ENCODE peak calls at places on chromosome 16, in five cellular contexts. One of them, this sample, is unnamed.

GRCh38 chr16:31072540-31073072 is 1.4 kb downstream of the ZNF668 start:
- DNase-seq in CD8-positive, alpha-beta memory T cell: no peak
- DNase-seq in GM23338: peak; percentile 30
- DNase-seq in mesendoderm: peak; percentile 65
- DNase-seq in CD4-positive, CD25-positive, alpha-beta regulatory T cell: no peak
- DNase-seq in this sample: no peak

GRCh38 chr16:83856846-83857245 is 42.1 kb upstream of the MLYCD start:
- DNase-seq in mesendoderm: no peak
- DNase-seq in GM23338: no peak
- DNase-seq in CD8-positive, alpha-beta memory T cell: no peak
- DNase-seq in CD4-positive, CD25-positive, alpha-beta regulatory T cell: no peak
- DNase-seq in this sample: peak; percentile 71

GRCh38 chr16:2235695-2236361 is 416 bp upstream of the DNASE1L2 start:
- DNase-seq in mesendoderm: no peak
- DNase-seq in GM23338: no peak
- DNase-seq in CD8-positive, alpha-beta memory T cell: no peak
- DNase-seq in CD4-positive, CD25-positive, alpha-beta regulatory T cell: no peak
- DNase-seq in this sample: no peak

GRCh38 chr16:23064642-23065041 is 84.6 kb downstream of the USP31 start:
- DNase-seq in CD8-positive, alpha-beta memory T cell: no peak
- DNase-seq in mesendoderm: no peak
- DNase-seq in CD4-positive, CD25-positive, alpha-beta regulatory T cell: no peak
- DNase-seq in GM23338: no peak
- DNase-seq in this sample: no peak

GRCh38 chr16:83549836-83550569 is 257.8 kb upstream of the HSBP1 start:
- DNase-seq in CD8-positive, alpha-beta memory T cell: no peak
- DNase-seq in mesendoderm: peak; percentile 30
- DNase-seq in GM23338: no peak
- DNase-seq in CD4-positive, CD25-positive, alpha-beta regulatory T cell: no peak
- DNase-seq in this sample: no peak

GRCh38 chr16:89137666-89138512 is 33.7 kb upstream of the CDH15 start:
- DNase-seq in CD4-positive, CD25-positive, alpha-beta regulatory T cell: no peak
- DNase-seq in mesendoderm: no peak
- DNase-seq in GM23338: no peak
- DNase-seq in CD8-positive, alpha-beta memory T cell: no peak
- DNase-seq in this sample: no peak

GRCh38 chr16:52837251-52837650 is 215.4 kb downstream of the CHD9NB start:
- DNase-seq in CD8-positive, alpha-beta memory T cell: no peak
- DNase-seq in CD4-positive, CD25-positive, alpha-beta regulatory T cell: no peak
- DNase-seq in mesendoderm: no peak
- DNase-seq in GM23338: no peak
- DNase-seq in this sample: no peak

GRCh38 chr16:67504190-67505021 is 21.1 kb upstream of the AGRP start:
- DNase-seq in mesendoderm: no peak
- DNase-seq in CD8-positive, alpha-beta memory T cell: peak; percentile 35
- DNase-seq in GM23338: no peak
- DNase-seq in CD4-positive, CD25-positive, alpha-beta regulatory T cell: peak; percentile 51
- DNase-seq in this sample: no peak

GRCh38 chr16:84635702-84636101 is 12.6 kb upstream of the KLHL36 start:
- DNase-seq in mesendoderm: no peak
- DNase-seq in GM23338: no peak
- DNase-seq in CD4-positive, CD25-positive, alpha-beta regulatory T cell: no peak
- DNase-seq in CD8-positive, alpha-beta memory T cell: no peak
- DNase-seq in this sample: no peak

GRCh38 chr16:18803569-18804462 is 2.5 kb upstream of the ARL6IP1 start:
- DNase-seq in CD8-positive, alpha-beta memory T cell: no peak
- DNase-seq in GM23338: no peak
- DNase-seq in mesendoderm: no peak
- DNase-seq in CD4-positive, CD25-positive, alpha-beta regulatory T cell: no peak
- DNase-seq in this sample: no peak

GRCh38 chr16:82990155-82990554 is 363.4 kb downstream of the CDH13 start:
- DNase-seq in CD4-positive, CD25-positive, alpha-beta regulatory T cell: no peak
- DNase-seq in CD8-positive, alpha-beta memory T cell: no peak
- DNase-seq in GM23338: no peak
- DNase-seq in mesendoderm: peak; percentile 5
- DNase-seq in this sample: no peak

GRCh38 chr16:48335961-48336360 is 49.3 kb downstream of the SIAH1 start:
- DNase-seq in CD4-positive, CD25-positive, alpha-beta regulatory T cell: no peak
- DNase-seq in CD8-positive, alpha-beta memory T cell: no peak
- DNase-seq in GM23338: peak; percentile 29
- DNase-seq in mesendoderm: peak; percentile 57
- DNase-seq in this sample: no peak

GRCh38 chr16:49782405-49782804 is 73.5 kb downstream of the ZNF423 start:
- DNase-seq in mesendoderm: no peak
- DNase-seq in GM23338: no peak
- DNase-seq in CD4-positive, CD25-positive, alpha-beta regulatory T cell: no peak
- DNase-seq in CD8-positive, alpha-beta memory T cell: no peak
- DNase-seq in this sample: no peak

GRCh38 chr16:14298374-14299122 is 227.4 kb downstream of the MRTFB start:
- DNase-seq in mesendoderm: no peak
- DNase-seq in CD4-positive, CD25-positive, alpha-beta regulatory T cell: no peak
- DNase-seq in CD8-positive, alpha-beta memory T cell: no peak
- DNase-seq in GM23338: no peak
- DNase-seq in this sample: no peak

GRCh38 chr16:88561485-88562369 is 8.5 kb upstream of the ZC3H18 start:
- DNase-seq in mesendoderm: peak; percentile 53
- DNase-seq in CD8-positive, alpha-beta memory T cell: peak; percentile 33
- DNase-seq in CD4-positive, CD25-positive, alpha-beta regulatory T cell: peak; percentile 48
- DNase-seq in GM23338: peak; percentile 74
- DNase-seq in this sample: peak; percentile 43

GRCh38 chr16:62738631-62739030 is 702.4 kb upstream of the CDH8 start:
- DNase-seq in CD8-positive, alpha-beta memory T cell: no peak
- DNase-seq in CD4-positive, CD25-positive, alpha-beta regulatory T cell: no peak
- DNase-seq in GM23338: no peak
- DNase-seq in mesendoderm: no peak
- DNase-seq in this sample: no peak

GRCh38 chr16:72992142-72992601 is 55.8 kb downstream of the ZFHX3 start:
- DNase-seq in GM23338: peak; percentile 57
- DNase-seq in CD4-positive, CD25-positive, alpha-beta regulatory T cell: no peak
- DNase-seq in CD8-positive, alpha-beta memory T cell: no peak
- DNase-seq in mesendoderm: peak; percentile 88
- DNase-seq in this sample: no peak

GRCh38 chr16:47873434-47873833 is 282.4 kb downstream of the ABCC12 start:
- DNase-seq in CD4-positive, CD25-positive, alpha-beta regulatory T cell: no peak
- DNase-seq in CD8-positive, alpha-beta memory T cell: no peak
- DNase-seq in GM23338: peak; percentile 42
- DNase-seq in mesendoderm: no peak
- DNase-seq in this sample: peak; percentile 28

GRCh38 chr16:77579283-77579985 is 142.9 kb upstream of the NUDT7 start:
- DNase-seq in mesendoderm: no peak
- DNase-seq in CD8-positive, alpha-beta memory T cell: no peak
- DNase-seq in GM23338: no peak
- DNase-seq in CD4-positive, CD25-positive, alpha-beta regulatory T cell: no peak
- DNase-seq in this sample: no peak

GRCh38 chr16:14193316-14193871 is 122.3 kb downstream of the MRTFB start:
- DNase-seq in CD8-positive, alpha-beta memory T cell: no peak
- DNase-seq in CD4-positive, CD25-positive, alpha-beta regulatory T cell: peak; percentile 16
- DNase-seq in mesendoderm: no peak
- DNase-seq in GM23338: peak; percentile 27
- DNase-seq in this sample: no peak

GRCh38 chr16:2966803-2967184 is 2.4 kb upstream of the PAQR4 start:
- DNase-seq in CD8-positive, alpha-beta memory T cell: no peak
- DNase-seq in GM23338: peak; percentile 70
- DNase-seq in mesendoderm: no peak
- DNase-seq in CD4-positive, CD25-positive, alpha-beta regulatory T cell: no peak
- DNase-seq in this sample: no peak

GRCh38 chr16:5768445-5768844 is 670.9 kb upstream of the EEF2KMT start:
- DNase-seq in mesendoderm: no peak
- DNase-seq in GM23338: no peak
- DNase-seq in CD8-positive, alpha-beta memory T cell: no peak
- DNase-seq in CD4-positive, CD25-positive, alpha-beta regulatory T cell: no peak
- DNase-seq in this sample: no peak

GRCh38 chr16:88542231-88542630 is 28.0 kb upstream of the ZC3H18 start:
- DNase-seq in CD8-positive, alpha-beta memory T cell: no peak
- DNase-seq in mesendoderm: no peak
- DNase-seq in GM23338: no peak
- DNase-seq in CD4-positive, CD25-positive, alpha-beta regulatory T cell: no peak
- DNase-seq in this sample: no peak

GRCh38 chr16:88639231-88640038 is 1.1 kb downstream of the IL17C start:
- DNase-seq in GM23338: peak; percentile 92
- DNase-seq in mesendoderm: peak; percentile 65
- DNase-seq in CD4-positive, CD25-positive, alpha-beta regulatory T cell: no peak
- DNase-seq in CD8-positive, alpha-beta memory T cell: no peak
- DNase-seq in this sample: no peak

GRCh38 chr16:19486744-19487325 is 35.1 kb downstream of the GDE1 start:
- DNase-seq in mesendoderm: peak; percentile 7
- DNase-seq in GM23338: no peak
- DNase-seq in CD8-positive, alpha-beta memory T cell: no peak
- DNase-seq in CD4-positive, CD25-positive, alpha-beta regulatory T cell: no peak
- DNase-seq in this sample: no peak

GRCh38 chr16:57539072-57539796 is 2.9 kb upstream of the CCDC102A start:
- DNase-seq in CD4-positive, CD25-positive, alpha-beta regulatory T cell: no peak
- DNase-seq in CD8-positive, alpha-beta memory T cell: no peak
- DNase-seq in mesendoderm: no peak
- DNase-seq in GM23338: no peak
- DNase-seq in this sample: no peak

GRCh38 chr16:649646-650045 is 481 bp downstream of the WDR90 start:
- DNase-seq in GM23338: no peak
- DNase-seq in mesendoderm: no peak
- DNase-seq in CD8-positive, alpha-beta memory T cell: no peak
- DNase-seq in CD4-positive, CD25-positive, alpha-beta regulatory T cell: no peak
- DNase-seq in this sample: no peak

GRCh38 chr16:1884155-1884760 is 12.3 kb upstream of the MEIOB start:
- DNase-seq in GM23338: peak; percentile 54
- DNase-seq in CD4-positive, CD25-positive, alpha-beta regulatory T cell: no peak
- DNase-seq in mesendoderm: peak; percentile 29
- DNase-seq in CD8-positive, alpha-beta memory T cell: no peak
- DNase-seq in this sample: peak; percentile 28

GRCh38 chr16:85420501-85421337 is 192.4 kb upstream of the GSE1 start:
- DNase-seq in GM23338: peak; percentile 69
- DNase-seq in CD4-positive, CD25-positive, alpha-beta regulatory T cell: peak; percentile 64
- DNase-seq in CD8-positive, alpha-beta memory T cell: peak; percentile 66
- DNase-seq in mesendoderm: peak; percentile 74
- DNase-seq in this sample: peak; percentile 42

GRCh38 chr16:71172808-71173207 is 57.7 kb downstream of the HYDIN start:
- DNase-seq in GM23338: no peak
- DNase-seq in mesendoderm: no peak
- DNase-seq in CD8-positive, alpha-beta memory T cell: no peak
- DNase-seq in CD4-positive, CD25-positive, alpha-beta regulatory T cell: no peak
- DNase-seq in this sample: no peak
- H3K27me3 ChIP-seq in GM23338: no peaks in the 10 kb centered on the region
- H3K27me3 ChIP-seq in mesendoderm: no peaks in the 10 kb centered on the region
- H3K27me3 ChIP-seq in CD8-positive, alpha-beta memory T cell: no peaks in the 10 kb centered on the region
- H3K27me3 ChIP-seq in CD4-positive, CD25-positive, alpha-beta regulatory T cell: no peaks in the 10 kb centered on the region
- H3K27me3 ChIP-seq in this sample: peaks cover 3% of the 10 kb centered on the region

DNA sequence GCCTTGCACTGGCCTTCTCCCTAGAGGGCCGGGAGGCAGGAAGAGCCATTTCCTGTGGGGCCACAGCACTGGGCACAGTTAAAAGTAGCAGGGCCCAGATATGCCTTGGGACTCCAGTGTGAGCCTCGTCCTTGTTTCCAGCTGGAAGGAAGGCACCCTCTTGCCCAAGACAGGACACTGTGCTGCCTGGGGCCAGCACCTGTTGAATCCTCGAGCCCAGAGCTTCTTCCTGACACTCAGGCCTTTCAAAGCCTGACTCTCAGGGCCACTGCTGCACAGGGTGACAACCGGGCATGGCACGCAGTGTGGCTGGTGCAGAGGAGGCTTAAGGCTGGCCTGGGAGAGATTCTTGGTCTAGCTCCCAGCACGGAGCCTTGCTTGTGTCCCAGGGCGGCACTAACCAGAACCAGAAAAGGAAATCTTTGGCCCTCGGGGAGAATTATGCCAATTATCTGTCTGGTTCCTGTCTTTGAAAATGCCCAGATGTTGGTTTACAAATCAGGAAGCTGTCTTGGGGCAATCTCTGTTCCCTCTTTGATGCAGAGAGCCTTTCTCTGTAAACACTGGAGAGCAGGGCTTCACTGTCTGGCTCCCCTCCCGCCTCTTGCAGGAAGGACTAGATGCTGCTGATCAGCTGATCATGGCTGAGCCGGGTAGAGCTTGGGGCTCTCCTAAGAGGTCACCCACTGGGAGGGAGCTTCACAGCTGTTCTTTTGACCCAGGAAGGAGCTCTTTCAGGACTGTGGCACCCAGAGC is 11.1 kb downstream of the LDHD start:
- DNase-seq in CD4-positive, CD25-positive, alpha-beta regulatory T cell: no peak
- DNase-seq in CD8-positive, alpha-beta memory T cell: no peak
- DNase-seq in GM23338: no peak
- DNase-seq in mesendoderm: no peak
- DNase-seq in this sample: no peak
- H3K4me1 ChIP-seq in CD4-positive, CD25-positive, alpha-beta regulatory T cell: peaks cover 55% of the 10 kb centered on the region
- H3K4me1 ChIP-seq in CD8-positive, alpha-beta memory T cell: peaks cover 24% of the 10 kb centered on the region
- H3K4me1 ChIP-seq in GM23338: peaks cover 17% of the 10 kb centered on the region
- H3K4me1 ChIP-seq in mesendoderm: no peaks in the 10 kb centered on the region
- H3K4me1 ChIP-seq in this sample: no peaks in the 10 kb centered on the region

DNA sequence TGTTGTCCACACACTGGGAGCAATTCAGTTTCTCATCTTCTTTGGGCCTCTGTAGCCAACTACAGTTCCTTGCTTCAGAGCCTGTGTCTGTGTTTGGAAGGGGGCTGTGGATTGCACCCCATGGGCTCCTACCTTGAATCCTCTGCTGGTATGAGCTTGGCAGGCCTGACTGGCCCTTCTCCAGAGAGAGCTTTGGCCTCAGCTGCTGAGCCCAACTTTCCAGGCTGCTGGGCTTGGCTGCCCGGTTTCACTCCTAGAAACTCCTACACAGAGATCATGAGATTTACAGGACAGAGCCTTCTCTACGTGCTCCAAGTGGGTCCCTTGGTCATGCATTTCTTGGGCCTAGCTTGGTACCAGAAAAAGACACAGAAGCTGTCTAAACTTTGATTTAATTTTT is 354.4 kb downstream of the SNX29 start:
- DNase-seq in GM23338: no peak
- DNase-seq in CD4-positive, CD25-positive, alpha-beta regulatory T cell: no peak
- DNase-seq in CD8-positive, alpha-beta memory T cell: no peak
- DNase-seq in mesendoderm: no peak
- DNase-seq in this sample: no peak
- H3K27me3 ChIP-seq in GM23338: no peaks in the 10 kb centered on the region
- H3K27me3 ChIP-seq in CD4-positive, CD25-positive, alpha-beta regulatory T cell: no peaks in the 10 kb centered on the region
- H3K27me3 ChIP-seq in CD8-positive, alpha-beta memory T cell: no peaks in the 10 kb centered on the region
- H3K27me3 ChIP-seq in mesendoderm: no peaks in the 10 kb centered on the region
- H3K27me3 ChIP-seq in this sample: no peaks in the 10 kb centered on the region

DNA sequence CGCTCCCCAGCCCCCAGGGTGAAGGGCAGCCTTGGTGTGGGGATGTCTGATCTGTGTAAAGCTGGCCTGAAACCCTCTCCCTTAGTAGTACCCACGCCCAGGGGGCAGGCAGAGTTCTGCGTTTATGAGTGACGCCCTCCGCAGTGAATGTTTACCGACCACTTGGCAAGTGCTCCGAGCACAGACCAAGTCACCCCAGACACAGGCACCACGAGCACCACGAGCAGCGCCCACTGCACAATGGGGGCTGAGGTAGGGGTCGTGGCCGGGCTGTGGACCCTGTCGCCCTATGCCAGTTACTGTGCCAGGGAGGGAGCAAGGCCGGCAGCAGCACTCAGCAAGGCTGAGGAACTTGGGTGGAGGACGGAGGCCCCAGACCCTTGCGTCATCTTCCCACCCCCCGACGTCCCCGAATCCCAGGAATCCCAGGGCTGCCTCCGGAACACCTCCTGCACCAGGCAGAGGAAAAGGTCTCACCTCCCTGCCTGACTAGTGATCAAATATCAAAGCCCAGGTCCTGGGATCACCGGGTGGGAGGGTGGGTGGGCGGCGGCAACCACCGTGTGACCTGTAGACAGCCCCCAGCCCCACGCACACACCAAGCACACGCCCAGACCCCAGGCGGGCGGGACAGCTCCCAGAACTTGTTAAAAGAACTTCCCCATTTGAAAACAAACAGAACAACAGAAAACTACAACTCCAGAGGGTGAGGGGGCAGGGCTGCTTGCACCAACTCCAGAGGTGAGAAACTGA is 5.3 kb downstream of the VASN start:
- DNase-seq in CD8-positive, alpha-beta memory T cell: no peak
- DNase-seq in GM23338: no peak
- DNase-seq in mesendoderm: peak; percentile 72
- DNase-seq in CD4-positive, CD25-positive, alpha-beta regulatory T cell: no peak
- DNase-seq in this sample: no peak
- H3K4me1 ChIP-seq in CD8-positive, alpha-beta memory T cell: peaks cover 18% of the 10 kb centered on the region
- H3K4me1 ChIP-seq in GM23338: peaks cover 55% of the 10 kb centered on the region
- H3K4me1 ChIP-seq in mesendoderm: peaks cover 24% of the 10 kb centered on the region
- H3K4me1 ChIP-seq in CD4-positive, CD25-positive, alpha-beta regulatory T cell: peaks cover 34% of the 10 kb centered on the region
- H3K4me1 ChIP-seq in this sample: no peaks in the 10 kb centered on the region